ENCODE peak calls at places on chromosomes 7 and 10, in four cellular contexts. D is left lung; F is CD8-positive, alpha-beta T cell; N is fibroblast of lung. Z is an unnamed sample.

GRCh38 chr10:18681971-18682403 is 22.8 kb downstream of the ARL5B start:
- DNase-seq in D (no peak), F (no peak), N (peak), Z (no peak)

GRCh38 chr7:135685306-135686084 is 23.2 kb downstream of the STMP1 start:
- DNase-seq in D (no peak), F (no peak), N (peak), Z (no peak)

GRCh38 chr7:156438011-156438410 is 202.6 kb upstream of the RNF32 start:
- DNase-seq in D (no peak), F (no peak), N (no peak), Z (no peak)

GRCh38 chr7:98872328-98872924 is 2.6 kb upstream of the TMEM130 start:
- DNase-seq in D (no peak), F (no peak), N (no peak), Z (no peak)

GRCh38 chr10:32241946-32242345 is 105.0 kb downstream of the EPC1 start:
- DNase-seq in D (no peak), F (no peak), N (no peak), Z (no peak)

GRCh38 chr7:106484562-106484961 is 176.4 kb downstream of the CCDC71L start:
- DNase-seq in D (no peak), F (no peak), N (peak), Z (no peak)

GRCh38 chr7:70325509-70326101 is 727.3 kb downstream of the AUTS2 start:
- DNase-seq in D (no peak), F (no peak), N (peak), Z (no peak)

GRCh38 chr7:44147026-44147881 is 6.1 kb upstream of the MYL7 start:
- DNase-seq in D (no peak), F (no peak), N (peak), Z (no peak)

GRCh38 chr10:124636271-124636993 is 107.7 kb downstream of the FAM53B start:
- DNase-seq in D (peak), F (peak), N (no peak), Z (no peak)

GRCh38 chr7:151551820-151552219 is 32.1 kb upstream of the RHEB start:
- DNase-seq in D (no peak), F (no peak), N (peak), Z (no peak)

GRCh38 chr10:132880148-132880981 is 62.0 kb downstream of the CFAP46 start:
- DNase-seq in D (peak), F (no peak), N (no peak), Z (no peak)

GRCh38 chr10:43086321-43086942 is 9.6 kb downstream of the RET start:
- DNase-seq in D (no peak), F (no peak), N (no peak), Z (no peak)

GRCh38 chr10:62761115-62761514 is 43.4 kb upstream of the ADO start:
- DNase-seq in D (no peak), F (no peak), N (peak), Z (no peak)

GRCh38 chr10:133144771-133145170 is 15.2 kb upstream of the KNDC1 start:
- DNase-seq in D (no peak), F (no peak), N (no peak), Z (no peak)

GRCh38 chr7:133945497-133945896 is 181.6 kb upstream of the LRGUK start:
- DNase-seq in D (no peak), F (no peak), N (peak), Z (no peak)

GRCh38 chr10:86055928-86056327 is 310.7 kb downstream of the GRID1 start:
- DNase-seq in D (no peak), F (no peak), N (no peak), Z (no peak)

GRCh38 chr7:134618756-134619530 is 27.7 kb upstream of the BPGM start:
- DNase-seq in D (no peak), F (no peak), N (peak), Z (no peak)

GRCh38 chr10:61404771-61405170 is 48.4 kb downstream of the TMEM26 start:
- DNase-seq in D (no peak), F (no peak), N (peak), Z (no peak)

GRCh38 chr7:126803060-126803665 is 449.6 kb downstream of the GRM8 start:
- DNase-seq in D (no peak), F (peak), N (peak), Z (no peak)

GRCh38 chr7:121576148-121576921 is 180.2 kb upstream of the FAM3C start:
- DNase-seq in D (no peak), F (no peak), N (no peak), Z (no peak)

GRCh38 chr7:55367283-55367840 is 2.2 kb downstream of the LANCL2 start:
- DNase-seq in D (peak), F (no peak), N (no peak), Z (no peak)

GRCh38 chr10:97891497-97892167 is 42.0 kb downstream of the GOLGA7B start:
- DNase-seq in D (peak), F (no peak), N (no peak), Z (no peak)

GRCh38 chr10:95309958-95310357 is 19.2 kb upstream of the PDLIM1 start:
- DNase-seq in D (no peak), F (no peak), N (no peak), Z (no peak)
- H3K27ac ChIP-seq in D (peak), F (no peak), N (no peak), Z (no peak)

DNA sequence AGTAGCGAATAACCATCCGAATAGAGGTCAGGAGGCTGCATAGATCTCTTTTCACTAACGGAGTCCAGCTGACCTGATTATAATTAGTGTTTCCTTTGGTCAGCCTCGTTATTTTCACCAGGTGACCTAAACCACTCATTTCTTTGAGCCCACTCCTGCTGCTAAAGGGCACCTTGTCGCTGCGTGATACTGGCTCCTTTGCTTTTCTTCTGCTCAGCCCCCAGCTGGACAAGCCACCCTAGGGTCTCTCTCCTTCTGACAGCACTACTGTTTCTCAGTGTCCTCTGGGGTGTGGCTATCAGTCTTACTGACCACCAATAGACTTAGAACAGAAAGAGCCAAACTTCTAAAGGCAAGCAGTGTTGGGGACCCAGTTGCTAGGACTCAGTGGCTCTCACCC is 2.7 kb upstream of the IGFBP3 start:
- DNase-seq in D (no peak), F (no peak), N (no peak), Z (no peak)
- H3K27ac ChIP-seq in D (no peak), F (no peak), N (no peak), Z (no peak)

GRCh38 chr10:11337516-11337915 is 273.9 kb downstream of the USP6NL start:
- DNase-seq in D (peak), F (peak), N (no peak), Z (peak)
- H3K27ac ChIP-seq in D (no peak), F (no peak), N (no peak), Z (peak)

DNA sequence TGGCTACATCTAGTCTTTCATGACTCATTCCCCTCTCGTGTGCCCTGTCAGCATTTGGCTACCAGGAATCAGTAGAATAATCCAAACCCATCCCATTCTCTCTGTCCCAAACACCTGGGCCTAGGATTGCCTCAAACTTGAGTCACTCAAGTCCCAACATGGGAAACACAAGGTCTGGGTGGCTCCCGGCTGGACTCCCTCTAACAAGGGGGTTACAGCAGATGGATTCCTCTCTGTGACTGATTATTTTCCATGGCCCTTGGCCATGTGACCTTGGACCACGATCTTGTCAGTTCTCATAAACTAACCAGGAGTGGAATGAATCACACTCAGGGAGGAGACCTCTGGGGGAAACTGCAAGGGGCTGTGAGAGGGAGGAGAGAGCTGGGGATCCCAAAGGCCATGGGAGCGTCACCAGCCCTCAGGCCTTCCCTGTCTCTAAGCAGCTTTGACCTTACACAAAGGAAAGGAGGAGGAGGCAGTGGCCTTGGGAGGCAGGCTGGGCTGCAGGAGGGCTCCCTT is 533.1 kb downstream of the KCNMA1 start:
- DNase-seq in D (no peak), F (no peak), N (peak), Z (no peak)
- H3K27ac ChIP-seq in D (no peak), F (no peak), N (peak), Z (no peak)

Z was measured in caudate nucleus.